ENCODE peak calls at places on chromosome 21, in eight cellular contexts. I is transverse colon, G is OCI-LY7, O is hepatocyte, N is AG04450, F is pancreas, E is fibroblast of mammary gland, A is IMR-90. B is an unnamed sample.

GRCh38 chr21:27513016-27513415 is 546.1 kb upstream of the ADAMTS5 start:
- DNase-seq in G (no peak), F (no peak), E (no peak), I (no peak), N (no peak), O (no peak), A (no peak), B (no peak)

GRCh38 chr21:36700295-36700960 is 1.5 kb downstream of the SIM2 start:
- DNase-seq in G (no peak), O (no peak), A (no peak), F (no peak), E (no peak), I (no peak), N (no peak), B (no peak)

GRCh38 chr21:15309721-15310120 is 244.9 kb upstream of the NRIP1 start:
- DNase-seq in O (no peak), A (no peak), E (peak), G (no peak), I (no peak), F (no peak), N (no peak), B (no peak)

GRCh38 chr21:33067457-33067856 is 2.5 kb upstream of the OLIG1 start:
- DNase-seq in I (no peak), G (peak), O (no peak), F (no peak), A (no peak), E (no peak), N (no peak), B (no peak)

GRCh38 chr21:33028759-33029511 is 3.2 kb downstream of the OLIG2 start:
- DNase-seq in O (no peak), F (no peak), A (peak), N (no peak), I (no peak), G (no peak), E (no peak), B (no peak)

GRCh38 chr21:22758478-22758877 is 1760.3 kb downstream of the NCAM2 start:
- DNase-seq in N (no peak), F (no peak), A (no peak), G (no peak), I (no peak), O (no peak), E (peak), B (peak)

GRCh38 chr21:38409907-38410306 is 88.4 kb downstream of the ERG start:
- DNase-seq in O (no peak), G (no peak), F (no peak), N (no peak), E (no peak), A (no peak), I (no peak), B (no peak)

GRCh38 chr21:36976882-36977651 is 10.6 kb upstream of the HLCS start:
- DNase-seq in O (peak), E (peak), F (no peak), I (peak), N (peak), A (peak), G (peak), B (peak)

GRCh38 chr21:39040494-39041110 is 142.6 kb downstream of the PSMG1 start:
- DNase-seq in F (no peak), G (no peak), I (no peak), N (no peak), E (no peak), A (no peak), O (no peak), B (no peak)

GRCh38 chr21:37407719-37408455 is 41.3 kb downstream of the DYRK1A start:
- DNase-seq in O (no peak), F (no peak), E (peak), N (no peak), I (no peak), A (peak), G (no peak), B (no peak)

GRCh38 chr21:43778469-43779335 is 2.6 kb upstream of the CSTB start:
- DNase-seq in O (no peak), N (no peak), E (no peak), I (no peak), F (peak), A (peak), G (no peak), B (peak)

GRCh38 chr21:36681117-36681631 is 17.7 kb upstream of the SIM2 start:
- DNase-seq in E (no peak), G (no peak), F (no peak), I (no peak), N (no peak), A (no peak), O (no peak), B (no peak)

GRCh38 chr21:41480086-41480690 is 27.8 kb downstream of the TMPRSS2 start:
- DNase-seq in O (no peak), G (no peak), E (no peak), F (peak), A (no peak), I (peak), N (no peak), B (no peak)

GRCh38 chr21:39441502-39442475 is 3.8 kb downstream of the LCA5L start:
- DNase-seq in E (peak), G (peak), I (no peak), O (peak), N (no peak), A (peak), F (no peak), B (peak)

GRCh38 chr21:17492415-17493168 is 20.3 kb upstream of the CXADR start:
- DNase-seq in F (no peak), G (no peak), A (no peak), O (peak), E (peak), I (no peak), N (no peak), B (peak)

GRCh38 chr21:19343711-19344110 is 940.1 kb upstream of the TMPRSS15 start:
- DNase-seq in N (no peak), I (no peak), F (no peak), E (no peak), O (no peak), A (no peak), G (no peak), B (no peak)

GRCh38 chr21:41170442-41170841 is 2.5 kb downstream of the BACE2 start:
- DNase-seq in I (peak), E (peak), G (peak), F (no peak), A (peak), O (peak), N (no peak), B (peak)

GRCh38 chr21:46287541-46287940 is 1.4 kb downstream of the YBEY start:
- DNase-seq in G (no peak), O (no peak), F (no peak), I (no peak), E (no peak), N (no peak), A (no peak), B (no peak)
- H3K4me3 ChIP-seq in G (peak), O (no peak), F (no peak), I (no peak), E (peak), N (peak), A (no peak), B (no peak)

DNA sequence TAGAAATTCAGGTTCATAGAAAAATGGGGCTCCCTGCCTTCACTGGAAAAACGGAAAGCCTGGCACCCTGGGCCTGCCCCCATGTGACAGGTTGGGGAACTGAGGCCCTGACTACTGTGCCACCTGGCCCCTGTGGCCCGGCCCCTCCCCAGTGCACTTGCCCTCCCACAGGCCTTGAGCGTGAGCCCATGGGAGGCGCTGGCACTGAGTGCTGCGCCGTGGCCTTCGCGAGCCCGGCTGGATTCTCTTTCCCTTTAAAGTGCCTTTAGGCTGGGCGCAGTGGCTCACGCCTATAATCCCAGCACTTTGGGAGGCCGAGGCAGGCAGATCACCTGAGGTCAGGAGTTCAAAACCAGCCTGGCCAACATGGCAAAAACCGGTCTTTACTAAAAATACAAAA is 45.7 kb downstream of the SLC37A1 start:
- DNase-seq in O (no peak), A (no peak), G (no peak), F (no peak), E (no peak), N (no peak), I (peak), B (no peak)
- TF ChIP-seq CTCF in O (no peak), A (no peak), G (no peak), F (no peak), E (no peak), N (no peak), I (no peak), B (no peak)

GRCh38 chr21:31342328-31342727 is 1.7 kb downstream of the TIAM1 start:
- DNase-seq in N (no peak), G (peak), E (no peak), O (no peak), F (no peak), A (no peak), I (no peak), B (peak)
- H3K4me3 ChIP-seq in N (no peak), G (no peak), E (no peak), O (no peak), F (no peak), A (no peak), I (no peak), B (peak)

GRCh38 chr21:46428286-46428685 is 30.4 kb upstream of the DIP2A start:
- DNase-seq in F (no peak), N (no peak), G (no peak), A (no peak), O (no peak), E (no peak), I (no peak), B (no peak)
- TF ChIP-seq CTCF in F (no peak), N (no peak), G (no peak), A (no peak), O (no peak), E (no peak), I (no peak), B (no peak)

DNA sequence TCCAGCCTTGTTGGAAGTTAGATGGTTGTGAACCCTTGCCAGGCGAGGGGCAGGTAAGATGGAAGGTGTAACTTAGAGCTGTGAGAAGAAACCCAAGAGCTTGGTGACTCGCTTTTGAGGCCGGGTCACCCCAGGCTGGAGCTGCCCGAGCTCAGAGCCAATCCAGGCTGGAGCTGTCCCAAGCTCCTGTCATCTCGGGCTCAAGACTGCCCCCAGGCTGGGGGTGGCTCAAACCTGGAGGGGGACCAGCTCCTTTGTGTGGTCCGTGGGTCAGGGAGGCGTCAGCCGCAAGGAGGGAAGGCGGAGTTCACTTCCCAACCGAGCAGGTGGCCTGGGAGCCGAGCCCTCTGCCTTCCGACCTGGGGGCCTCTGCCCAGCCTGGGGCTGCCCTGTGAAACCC is 2.0 kb downstream of the HUNK start:
- DNase-seq in G (no peak), A (no peak), E (no peak), O (peak), N (no peak), F (peak), I (peak), B (no peak)
- H3K4me3 ChIP-seq in G (no peak), A (peak), E (no peak), O (peak), N (no peak), F (peak), I (peak), B (no peak)

GRCh38 chr21:44927587-44928461 is 7.1 kb upstream of the ITGB2 start:
- DNase-seq in F (peak), A (peak), E (peak), I (peak), N (no peak), G (peak), O (peak), B (peak)
- TF ChIP-seq CTCF in F (no peak), A (no peak), E (peak), I (no peak), N (peak), G (no peak), O (no peak), B (peak)

GRCh38 chr21:35134299-35134698 is 85.2 kb upstream of the RUNX1 start:
- DNase-seq in I (no peak), F (no peak), A (no peak), E (no peak), N (no peak), G (no peak), O (no peak), B (no peak)

GRCh38 chr21:35127851-35128250 is 78.7 kb upstream of the RUNX1 start:
- DNase-seq in N (no peak), E (no peak), I (no peak), F (no peak), O (no peak), A (no peak), G (no peak), B (no peak)

DNA sequence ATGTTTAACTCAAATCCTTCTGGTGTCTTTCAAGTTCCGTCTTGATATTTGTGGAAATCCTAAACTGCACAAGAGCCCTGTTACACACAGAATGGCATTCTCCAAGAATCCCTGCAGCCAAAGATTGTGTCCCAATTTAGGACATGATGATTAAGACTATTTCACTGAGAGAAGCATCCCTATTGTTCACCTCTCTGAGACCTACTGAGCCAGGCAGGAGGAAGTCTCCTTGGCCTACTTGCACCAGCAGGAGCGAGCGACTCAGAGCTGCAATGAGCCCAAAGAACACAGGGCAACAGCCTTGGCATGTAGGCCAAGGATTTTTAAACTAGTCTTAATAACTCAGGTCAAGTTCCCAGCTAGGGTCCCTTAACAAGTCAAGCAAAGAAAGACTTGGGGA is 79.4 kb upstream of the RUNX1 start:
- DNase-seq in I (no peak), A (no peak), F (no peak), E (no peak), O (no peak), N (no peak), G (no peak), B (peak)
- H3K4me3 ChIP-seq in I (no peak), A (no peak), F (no peak), E (no peak), O (no peak), N (no peak), G (no peak), B (no peak)